ENCODE peak calls at places on chromosomes 12 and 14, in five cellular contexts. One of them, this sample, is unnamed.

GRCh38 chr12:51115516-51115915 is 32.1 kb upstream of the CSRNP2 start:
- DNase-seq in epithelial cell of proximal tubule: no peak
- DNase-seq in pancreas: no peak
- DNase-seq in Caco-2: no peak
- DNase-seq in left lung: no peak
- DNase-seq in this sample: no peak

GRCh38 chr12:83827860-83828259 is 1084.7 kb downstream of the SLC6A15 start:
- DNase-seq in epithelial cell of proximal tubule: no peak
- DNase-seq in pancreas: no peak
- DNase-seq in Caco-2: no peak
- DNase-seq in left lung: no peak
- DNase-seq in this sample: no peak

GRCh38 chr14:95507701-95508103 is 8.7 kb downstream of the SYNE3 start:
- DNase-seq in epithelial cell of proximal tubule: no peak
- DNase-seq in pancreas: peak; percentile 71
- DNase-seq in Caco-2: no peak
- DNase-seq in left lung: peak; percentile 39
- DNase-seq in this sample: peak; percentile 77

GRCh38 chr12:25615119-25615518 is 62.0 kb upstream of the LMNTD1 start:
- DNase-seq in epithelial cell of proximal tubule: peak; percentile 84
- DNase-seq in pancreas: no peak
- DNase-seq in Caco-2: no peak
- DNase-seq in left lung: no peak
- DNase-seq in this sample: peak; percentile 78

GRCh38 chr12:57278465-57279453 is 27.8 kb upstream of the STAC3 start:
- DNase-seq in epithelial cell of proximal tubule: no peak
- DNase-seq in pancreas: no peak
- DNase-seq in Caco-2: no peak
- DNase-seq in left lung: no peak
- DNase-seq in this sample: no peak

GRCh38 chr12:65217127-65217526 is 47.7 kb downstream of the LEMD3 start:
- DNase-seq in epithelial cell of proximal tubule: no peak
- DNase-seq in pancreas: no peak
- DNase-seq in Caco-2: no peak
- DNase-seq in left lung: no peak
- DNase-seq in this sample: no peak

GRCh38 chr12:93098077-93098476 is 169.0 kb upstream of the EEA1 start:
- DNase-seq in epithelial cell of proximal tubule: no peak
- DNase-seq in pancreas: peak; percentile 35
- DNase-seq in Caco-2: peak; percentile 55
- DNase-seq in left lung: peak; percentile 60
- DNase-seq in this sample: no peak

GRCh38 chr14:96829791-96830190 is 32.6 kb downstream of the VRK1 start:
- DNase-seq in epithelial cell of proximal tubule: no peak
- DNase-seq in pancreas: no peak
- DNase-seq in Caco-2: no peak
- DNase-seq in left lung: no peak
- DNase-seq in this sample: no peak

GRCh38 chr12:27778206-27778605 is 1.8 kb upstream of the KLHL42 start:
- DNase-seq in epithelial cell of proximal tubule: no peak
- DNase-seq in pancreas: no peak
- DNase-seq in Caco-2: no peak
- DNase-seq in left lung: no peak
- DNase-seq in this sample: no peak

GRCh38 chr14:92726135-92726932 is 22.1 kb downstream of the LGMN start:
- DNase-seq in epithelial cell of proximal tubule: no peak
- DNase-seq in pancreas: peak; percentile 73
- DNase-seq in Caco-2: peak; percentile 30
- DNase-seq in left lung: peak; percentile 93
- DNase-seq in this sample: peak; percentile 76

GRCh38 chr14:74457511-74457910 is 31.5 kb upstream of the SYNDIG1L start:
- DNase-seq in epithelial cell of proximal tubule: no peak
- DNase-seq in pancreas: no peak
- DNase-seq in Caco-2: no peak
- DNase-seq in left lung: no peak
- DNase-seq in this sample: no peak

GRCh38 chr12:6688543-6688999 is 604 bp downstream of the ZNF384 start:
- DNase-seq in epithelial cell of proximal tubule: no peak
- DNase-seq in pancreas: no peak
- DNase-seq in Caco-2: no peak
- DNase-seq in left lung: peak; percentile 87
- DNase-seq in this sample: peak; percentile 22

GRCh38 chr14:104291123-104292000 is 153.0 kb downstream of the KIF26A start:
- DNase-seq in epithelial cell of proximal tubule: no peak
- DNase-seq in pancreas: peak; percentile 79
- DNase-seq in Caco-2: no peak
- DNase-seq in left lung: peak; percentile 21
- DNase-seq in this sample: no peak

GRCh38 chr12:15209782-15210181 is 11.4 kb downstream of the RERG start:
- DNase-seq in epithelial cell of proximal tubule: no peak
- DNase-seq in pancreas: no peak
- DNase-seq in Caco-2: no peak
- DNase-seq in left lung: no peak
- DNase-seq in this sample: peak; percentile 67

GRCh38 chr14:55353686-55354467 is 57.8 kb downstream of the ATG14 start:
- DNase-seq in epithelial cell of proximal tubule: no peak
- DNase-seq in pancreas: no peak
- DNase-seq in Caco-2: no peak
- DNase-seq in left lung: no peak
- DNase-seq in this sample: no peak

GRCh38 chr12:100267603-100268281 is 765 bp downstream of the SCYL2 start:
- DNase-seq in epithelial cell of proximal tubule: no peak
- DNase-seq in pancreas: no peak
- DNase-seq in Caco-2: no peak
- DNase-seq in left lung: no peak
- DNase-seq in this sample: peak; percentile 38

GRCh38 chr14:39218171-39218769 is 15.4 kb upstream of the MIA2 start:
- DNase-seq in epithelial cell of proximal tubule: no peak
- DNase-seq in pancreas: no peak
- DNase-seq in Caco-2: no peak
- DNase-seq in left lung: no peak
- DNase-seq in this sample: peak; percentile 5

GRCh38 chr12:123771261-123771660 is 9.2 kb downstream of the DNAH10 start:
- DNase-seq in epithelial cell of proximal tubule: no peak
- DNase-seq in pancreas: no peak
- DNase-seq in Caco-2: no peak
- DNase-seq in left lung: no peak
- DNase-seq in this sample: no peak

DNA sequence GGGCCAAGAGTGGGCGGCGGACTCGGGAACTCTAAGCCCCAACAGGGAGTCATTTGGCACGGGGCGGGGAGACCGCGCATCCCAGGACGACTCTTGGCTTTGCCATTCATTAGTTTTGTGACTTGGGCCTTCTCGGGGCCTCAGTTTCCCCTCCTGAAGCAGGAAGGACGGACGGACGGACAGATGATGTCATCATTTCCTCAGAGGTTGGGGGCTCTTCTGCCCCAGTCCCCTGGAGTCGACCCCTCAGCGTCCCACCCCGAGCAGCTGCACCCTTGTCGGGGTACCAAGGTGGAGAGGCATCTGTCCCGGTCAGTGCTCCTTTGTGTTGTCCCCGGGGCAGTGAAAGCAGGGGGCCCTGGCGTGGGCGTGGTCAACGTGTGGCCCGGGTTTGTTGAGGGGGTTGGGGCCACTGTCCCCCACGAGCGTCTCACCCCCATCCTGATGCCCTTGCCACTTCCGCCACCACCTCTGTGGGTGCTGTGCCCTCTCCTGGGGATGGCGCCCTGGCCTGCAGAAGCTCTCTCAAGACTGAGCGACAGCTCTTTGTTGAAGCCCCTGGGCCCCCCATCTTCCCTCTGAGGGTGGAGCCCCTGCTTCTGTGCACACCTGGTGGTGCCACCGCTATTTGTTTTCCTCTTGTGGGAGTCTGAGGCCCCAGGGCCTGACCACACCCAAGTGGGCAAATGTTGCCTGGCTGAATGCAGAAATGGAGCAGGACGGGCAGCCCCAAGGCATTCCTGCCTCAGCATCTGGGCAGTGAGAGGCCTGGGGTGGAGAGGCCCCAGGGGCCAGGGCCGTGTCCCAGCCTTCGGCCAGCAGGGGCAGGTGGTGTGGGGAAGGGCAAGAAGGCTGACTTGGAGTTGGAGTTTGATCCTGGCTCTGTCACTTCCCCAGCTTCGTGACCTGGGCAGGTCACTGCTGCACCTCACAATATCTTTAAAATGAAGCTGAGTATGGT is 896 bp downstream of the HHIPL1 start:
- DNase-seq in epithelial cell of proximal tubule: no peak
- DNase-seq in pancreas: no peak
- DNase-seq in Caco-2: peak; percentile 10
- DNase-seq in left lung: no peak
- DNase-seq in this sample: no peak
- H3K4me3 ChIP-seq in epithelial cell of proximal tubule: peak overlapping the region; percentile 38
- H3K4me3 ChIP-seq in pancreas: peak overlapping the region; percentile 35
- H3K4me3 ChIP-seq in Caco-2: peak overlapping the region; percentile 50
- H3K4me3 ChIP-seq in left lung: peak overlapping the region; percentile 39
- H3K4me3 ChIP-seq in this sample: peak overlapping the region; percentile 52

DNA sequence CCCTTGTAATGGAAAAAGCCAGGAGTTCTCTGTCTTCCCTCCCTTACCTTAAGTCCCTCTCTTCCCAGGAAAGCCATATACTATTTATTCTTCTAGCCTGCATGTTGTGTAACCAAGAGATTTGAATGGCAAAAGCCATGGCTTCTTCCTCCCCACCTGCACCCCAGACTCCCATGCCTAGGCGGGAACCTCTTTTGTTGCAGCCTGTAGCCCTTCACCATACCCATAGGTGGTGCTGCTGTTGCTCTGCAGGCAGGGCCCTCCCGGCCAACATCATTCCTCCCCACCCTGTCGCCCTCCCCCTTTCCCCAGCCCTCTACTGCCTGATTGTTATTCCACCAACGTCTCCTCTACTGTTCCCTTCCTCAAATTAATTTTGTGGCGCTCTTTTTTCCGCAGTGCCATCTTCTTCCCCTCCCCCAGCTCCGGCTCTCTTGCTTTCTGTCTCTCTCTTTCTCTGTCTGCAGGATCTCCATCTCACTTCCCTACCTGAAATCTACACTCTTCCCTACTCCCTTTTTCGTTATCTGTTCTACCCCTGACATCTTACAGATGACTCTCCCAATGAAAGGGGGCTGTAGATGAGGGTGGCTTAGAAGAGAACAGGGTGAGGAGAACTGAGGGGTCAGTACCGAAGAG is 13.8 kb downstream of the NGDN start:
- DNase-seq in epithelial cell of proximal tubule: no peak
- DNase-seq in pancreas: no peak
- DNase-seq in Caco-2: peak; percentile 58
- DNase-seq in left lung: no peak
- DNase-seq in this sample: no peak
- TF ChIP-seq CTCF in epithelial cell of proximal tubule: peak; percentile 52
- TF ChIP-seq CTCF in pancreas: no peak
- TF ChIP-seq CTCF in Caco-2: peak; percentile 74
- TF ChIP-seq CTCF in left lung: no peak
- TF ChIP-seq CTCF in this sample: peak; percentile 42

DNA sequence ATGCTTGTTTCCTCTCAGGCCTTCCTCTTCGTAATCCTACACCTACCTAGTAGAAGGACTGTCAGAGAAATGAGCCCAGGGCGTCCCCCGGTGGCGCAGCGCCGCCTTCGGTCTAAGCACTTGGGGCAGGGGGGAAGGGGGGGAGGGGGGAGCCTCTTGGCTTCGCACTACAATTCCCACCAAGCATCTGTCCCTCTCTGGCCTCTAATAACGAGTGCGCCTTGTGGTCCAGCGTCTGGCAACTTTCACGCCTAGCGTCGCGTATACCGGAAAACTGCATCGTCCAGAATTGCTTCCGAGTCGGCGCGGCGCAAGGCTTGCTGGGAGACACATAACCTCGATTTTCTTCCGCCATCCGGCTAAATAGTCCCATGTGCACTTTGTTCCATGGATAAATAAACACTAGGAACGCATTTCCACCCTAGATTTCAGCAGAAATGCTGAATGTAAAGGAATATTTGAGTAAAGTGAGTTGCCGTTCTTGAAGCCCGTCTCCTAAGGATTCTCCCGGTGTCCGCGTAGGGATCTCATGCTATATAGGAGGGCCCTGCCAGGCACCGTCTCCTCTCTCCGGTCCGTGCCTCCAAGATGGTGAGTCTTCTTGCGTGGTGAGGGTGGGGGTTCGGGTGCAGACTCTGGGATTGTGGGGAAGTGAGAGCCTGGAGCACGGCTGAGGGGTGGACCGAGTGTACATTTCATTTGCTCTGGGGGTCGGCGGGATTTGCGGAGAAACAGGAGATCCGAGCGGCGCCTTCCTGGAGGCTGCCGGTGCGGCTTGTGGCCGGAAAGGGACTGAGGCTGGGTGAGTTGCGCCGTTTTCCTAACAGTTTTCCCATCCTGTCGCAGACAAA is at the start of gene RPS26:
- DNase-seq in epithelial cell of proximal tubule: peak; percentile 98
- DNase-seq in pancreas: peak; percentile 97
- DNase-seq in Caco-2: peak; percentile 95
- DNase-seq in left lung: peak; percentile 96
- DNase-seq in this sample: peak; percentile 99
- H3K4me3 ChIP-seq in epithelial cell of proximal tubule: peak within 1 kb of the TSS; percentile 90
- H3K4me3 ChIP-seq in pancreas: peak within 1 kb of the TSS; percentile 81
- H3K4me3 ChIP-seq in Caco-2: peak within 1 kb of the TSS; percentile 79
- H3K4me3 ChIP-seq in left lung: peak within 1 kb of the TSS; percentile 86
- H3K4me3 ChIP-seq in this sample: peak within 1 kb of the TSS; percentile 70

DNA sequence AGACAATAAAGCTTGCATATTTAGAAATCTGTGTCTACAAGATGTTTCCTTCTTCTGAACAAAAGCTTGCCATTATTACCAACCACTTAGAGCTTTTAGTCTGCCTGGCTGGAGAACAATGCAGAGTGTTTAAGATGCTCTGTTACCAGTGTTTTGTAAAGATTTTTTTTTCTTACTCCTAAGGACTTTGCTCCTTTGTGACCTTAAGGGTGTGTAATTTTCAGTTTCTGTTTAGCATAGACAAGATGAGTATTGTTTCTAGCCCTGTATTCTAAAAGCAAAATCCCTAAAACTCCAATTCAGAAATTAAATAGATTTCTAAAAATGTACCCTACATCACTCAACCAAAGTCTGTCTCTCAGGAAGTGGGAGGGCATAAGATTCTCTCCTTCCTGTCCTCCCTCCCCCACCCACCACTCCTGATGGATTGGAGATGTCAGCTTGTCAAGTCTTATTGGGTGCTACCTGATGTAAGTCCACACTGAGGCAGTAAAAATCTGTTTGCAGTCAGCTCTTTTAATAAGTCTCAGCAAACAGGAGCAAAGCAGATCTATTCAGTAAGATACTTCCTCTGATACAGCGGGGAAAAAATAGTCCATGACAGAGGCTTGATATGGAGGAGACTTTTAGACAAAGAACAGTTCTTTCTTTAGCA is 267.5 kb downstream of the GRIN2B start:
- DNase-seq in epithelial cell of proximal tubule: no peak
- DNase-seq in pancreas: no peak
- DNase-seq in Caco-2: peak; percentile 67
- DNase-seq in left lung: no peak
- DNase-seq in this sample: no peak
- TF ChIP-seq CTCF in epithelial cell of proximal tubule: no peak
- TF ChIP-seq CTCF in pancreas: no peak
- TF ChIP-seq CTCF in Caco-2: no peak
- TF ChIP-seq CTCF in left lung: no peak
- TF ChIP-seq CTCF in this sample: no peak